ENCODE peak calls at places on chromosomes 1 and 21, in nine cellular contexts. One of them, this sample, is unnamed.

GRCh38 chr21:14382486-14382834 is 486 bp downstream of the HSPA13 start:
- DNase-seq in activated T-cell treated with anti-CD3 and anti-CD28 coated beads, Interleukin-2, amount 50 U/mL, for 72 hours: peak
- DNase-seq in PC-9: no peak
- DNase-seq in A549: no peak
- DNase-seq in endothelial cell: no peak
- DNase-seq in neural progenitor cell: no peak
- DNase-seq in NCI-H345: peak
- DNase-seq in H4: no peak
- DNase-seq in HEK293T: peak
- DNase-seq in this sample: no peak

GRCh38 chr1:65467536-65467935 is 47.1 kb downstream of the LEPR start:
- DNase-seq in activated T-cell treated with anti-CD3 and anti-CD28 coated beads, Interleukin-2, amount 50 U/mL, for 72 hours: no peak
- DNase-seq in PC-9: peak
- DNase-seq in A549: no peak
- DNase-seq in endothelial cell: no peak
- DNase-seq in neural progenitor cell: peak
- DNase-seq in NCI-H345: peak
- DNase-seq in H4: peak
- DNase-seq in HEK293T: peak
- DNase-seq in this sample: peak

GRCh38 chr1:174337000-174337681 is 110.6 kb upstream of the GPR52 start:
- DNase-seq in activated T-cell treated with anti-CD3 and anti-CD28 coated beads, Interleukin-2, amount 50 U/mL, for 72 hours: no peak
- DNase-seq in PC-9: no peak
- DNase-seq in A549: no peak
- DNase-seq in endothelial cell: no peak
- DNase-seq in neural progenitor cell: no peak
- DNase-seq in NCI-H345: no peak
- DNase-seq in H4: no peak
- DNase-seq in HEK293T: no peak
- DNase-seq in this sample: no peak

GRCh38 chr1:203349757-203350522 is 982 bp downstream of the FMOD start:
- DNase-seq in activated T-cell treated with anti-CD3 and anti-CD28 coated beads, Interleukin-2, amount 50 U/mL, for 72 hours: no peak
- DNase-seq in PC-9: no peak
- DNase-seq in A549: no peak
- DNase-seq in endothelial cell: no peak
- DNase-seq in neural progenitor cell: no peak
- DNase-seq in NCI-H345: no peak
- DNase-seq in H4: no peak
- DNase-seq in HEK293T: no peak
- DNase-seq in this sample: no peak

GRCh38 chr1:36136535-36136934 is 11.5 kb upstream of the COL8A2 start:
- DNase-seq in activated T-cell treated with anti-CD3 and anti-CD28 coated beads, Interleukin-2, amount 50 U/mL, for 72 hours: no peak
- DNase-seq in PC-9: no peak
- DNase-seq in A549: no peak
- DNase-seq in endothelial cell: no peak
- DNase-seq in neural progenitor cell: no peak
- DNase-seq in NCI-H345: no peak
- DNase-seq in H4: peak
- DNase-seq in HEK293T: no peak
- DNase-seq in this sample: no peak

GRCh38 chr1:245978915-245979314 is 528.2 kb downstream of the SMYD3 start:
- DNase-seq in activated T-cell treated with anti-CD3 and anti-CD28 coated beads, Interleukin-2, amount 50 U/mL, for 72 hours: no peak
- DNase-seq in PC-9: no peak
- DNase-seq in A549: no peak
- DNase-seq in endothelial cell: no peak
- DNase-seq in neural progenitor cell: no peak
- DNase-seq in NCI-H345: no peak
- DNase-seq in H4: no peak
- DNase-seq in HEK293T: no peak
- DNase-seq in this sample: no peak

GRCh38 chr1:208160259-208160819 is 83.8 kb downstream of the PLXNA2 start:
- DNase-seq in activated T-cell treated with anti-CD3 and anti-CD28 coated beads, Interleukin-2, amount 50 U/mL, for 72 hours: no peak
- DNase-seq in PC-9: no peak
- DNase-seq in A549: no peak
- DNase-seq in endothelial cell: no peak
- DNase-seq in neural progenitor cell: no peak
- DNase-seq in NCI-H345: no peak
- DNase-seq in H4: no peak
- DNase-seq in HEK293T: no peak
- DNase-seq in this sample: no peak

GRCh38 chr1:20390589-20391331 is 95.2 kb downstream of the CAMK2N1 start:
- DNase-seq in activated T-cell treated with anti-CD3 and anti-CD28 coated beads, Interleukin-2, amount 50 U/mL, for 72 hours: no peak
- DNase-seq in PC-9: peak
- DNase-seq in A549: no peak
- DNase-seq in endothelial cell: no peak
- DNase-seq in neural progenitor cell: no peak
- DNase-seq in NCI-H345: no peak
- DNase-seq in H4: peak
- DNase-seq in HEK293T: no peak
- DNase-seq in this sample: no peak

GRCh38 chr1:230753586-230754251 is 6.5 kb downstream of the CAPN9 start:
- DNase-seq in activated T-cell treated with anti-CD3 and anti-CD28 coated beads, Interleukin-2, amount 50 U/mL, for 72 hours: peak
- DNase-seq in PC-9: no peak
- DNase-seq in A549: no peak
- DNase-seq in endothelial cell: peak
- DNase-seq in neural progenitor cell: peak
- DNase-seq in NCI-H345: peak
- DNase-seq in H4: peak
- DNase-seq in HEK293T: peak
- DNase-seq in this sample: peak

GRCh38 chr1:94721240-94721639 is 98.9 kb upstream of the SLC44A3 start:
- DNase-seq in activated T-cell treated with anti-CD3 and anti-CD28 coated beads, Interleukin-2, amount 50 U/mL, for 72 hours: peak
- DNase-seq in PC-9: no peak
- DNase-seq in A549: no peak
- DNase-seq in endothelial cell: no peak
- DNase-seq in neural progenitor cell: no peak
- DNase-seq in NCI-H345: no peak
- DNase-seq in H4: no peak
- DNase-seq in HEK293T: no peak
- DNase-seq in this sample: peak

GRCh38 chr1:38608202-38608864 is 251.2 kb downstream of the RRAGC start:
- DNase-seq in activated T-cell treated with anti-CD3 and anti-CD28 coated beads, Interleukin-2, amount 50 U/mL, for 72 hours: peak
- DNase-seq in PC-9: no peak
- DNase-seq in A549: no peak
- DNase-seq in endothelial cell: peak
- DNase-seq in neural progenitor cell: peak
- DNase-seq in NCI-H345: no peak
- DNase-seq in H4: peak
- DNase-seq in HEK293T: peak
- DNase-seq in this sample: peak

GRCh38 chr1:230682274-230682673 is 31.6 kb downstream of the AGT start:
- DNase-seq in activated T-cell treated with anti-CD3 and anti-CD28 coated beads, Interleukin-2, amount 50 U/mL, for 72 hours: no peak
- DNase-seq in PC-9: no peak
- DNase-seq in A549: no peak
- DNase-seq in endothelial cell: no peak
- DNase-seq in neural progenitor cell: no peak
- DNase-seq in NCI-H345: no peak
- DNase-seq in H4: no peak
- DNase-seq in HEK293T: no peak
- DNase-seq in this sample: no peak

GRCh38 chr1:28126778-28127430 is 38.5 kb upstream of the EYA3 start:
- DNase-seq in activated T-cell treated with anti-CD3 and anti-CD28 coated beads, Interleukin-2, amount 50 U/mL, for 72 hours: no peak
- DNase-seq in PC-9: no peak
- DNase-seq in A549: no peak
- DNase-seq in endothelial cell: no peak
- DNase-seq in neural progenitor cell: no peak
- DNase-seq in NCI-H345: no peak
- DNase-seq in H4: no peak
- DNase-seq in HEK293T: no peak
- DNase-seq in this sample: no peak

GRCh38 chr1:21586222-21586621 is 77.0 kb downstream of the ALPL start:
- DNase-seq in activated T-cell treated with anti-CD3 and anti-CD28 coated beads, Interleukin-2, amount 50 U/mL, for 72 hours: no peak
- DNase-seq in PC-9: no peak
- DNase-seq in A549: no peak
- DNase-seq in endothelial cell: no peak
- DNase-seq in neural progenitor cell: peak
- DNase-seq in NCI-H345: no peak
- DNase-seq in H4: no peak
- DNase-seq in HEK293T: no peak
- DNase-seq in this sample: peak

GRCh38 chr1:247294282-247294681 is 37.4 kb downstream of the ZNF496 start:
- DNase-seq in activated T-cell treated with anti-CD3 and anti-CD28 coated beads, Interleukin-2, amount 50 U/mL, for 72 hours: no peak
- DNase-seq in PC-9: no peak
- DNase-seq in A549: no peak
- DNase-seq in endothelial cell: no peak
- DNase-seq in neural progenitor cell: no peak
- DNase-seq in NCI-H345: no peak
- DNase-seq in H4: no peak
- DNase-seq in HEK293T: no peak
- DNase-seq in this sample: no peak

GRCh38 chr1:51518730-51519047 is 377 bp downstream of the EPS15 start:
- DNase-seq in activated T-cell treated with anti-CD3 and anti-CD28 coated beads, Interleukin-2, amount 50 U/mL, for 72 hours: peak
- DNase-seq in PC-9: peak
- DNase-seq in A549: peak
- DNase-seq in endothelial cell: no peak
- DNase-seq in neural progenitor cell: no peak
- DNase-seq in NCI-H345: peak
- DNase-seq in H4: peak
- DNase-seq in HEK293T: peak
- DNase-seq in this sample: no peak

GRCh38 chr1:101911894-101912293 is 84.8 kb downstream of the OLFM3 start:
- DNase-seq in activated T-cell treated with anti-CD3 and anti-CD28 coated beads, Interleukin-2, amount 50 U/mL, for 72 hours: no peak
- DNase-seq in PC-9: no peak
- DNase-seq in A549: no peak
- DNase-seq in endothelial cell: no peak
- DNase-seq in neural progenitor cell: no peak
- DNase-seq in NCI-H345: no peak
- DNase-seq in H4: no peak
- DNase-seq in HEK293T: no peak
- DNase-seq in this sample: no peak

GRCh38 chr1:100883963-100884362 is 10.7 kb downstream of the EXTL2 start:
- DNase-seq in activated T-cell treated with anti-CD3 and anti-CD28 coated beads, Interleukin-2, amount 50 U/mL, for 72 hours: no peak
- DNase-seq in PC-9: peak
- DNase-seq in A549: peak
- DNase-seq in endothelial cell: no peak
- DNase-seq in neural progenitor cell: no peak
- DNase-seq in NCI-H345: no peak
- DNase-seq in H4: peak
- DNase-seq in HEK293T: peak
- DNase-seq in this sample: no peak

GRCh38 chr1:12220890-12221289 is 8.9 kb upstream of the VPS13D start:
- DNase-seq in activated T-cell treated with anti-CD3 and anti-CD28 coated beads, Interleukin-2, amount 50 U/mL, for 72 hours: no peak
- DNase-seq in PC-9: no peak
- DNase-seq in A549: no peak
- DNase-seq in endothelial cell: no peak
- DNase-seq in neural progenitor cell: no peak
- DNase-seq in NCI-H345: no peak
- DNase-seq in H4: no peak
- DNase-seq in HEK293T: no peak
- DNase-seq in this sample: no peak

GRCh38 chr1:42915456-42915855 is 43.2 kb downstream of the SLC2A1 start:
- DNase-seq in activated T-cell treated with anti-CD3 and anti-CD28 coated beads, Interleukin-2, amount 50 U/mL, for 72 hours: no peak
- DNase-seq in PC-9: no peak
- DNase-seq in A549: no peak
- DNase-seq in endothelial cell: no peak
- DNase-seq in neural progenitor cell: no peak
- DNase-seq in NCI-H345: no peak
- DNase-seq in H4: no peak
- DNase-seq in HEK293T: no peak
- DNase-seq in this sample: no peak

GRCh38 chr1:147669475-147670318 is 627 bp downstream of the ACP6 start:
- DNase-seq in activated T-cell treated with anti-CD3 and anti-CD28 coated beads, Interleukin-2, amount 50 U/mL, for 72 hours: peak
- DNase-seq in PC-9: peak
- DNase-seq in A549: peak
- DNase-seq in endothelial cell: peak
- DNase-seq in neural progenitor cell: peak
- DNase-seq in NCI-H345: peak
- DNase-seq in H4: no peak
- DNase-seq in HEK293T: peak
- DNase-seq in this sample: no peak

GRCh38 chr21:40947713-40948112 is 100.8 kb upstream of the DSCAM start:
- DNase-seq in activated T-cell treated with anti-CD3 and anti-CD28 coated beads, Interleukin-2, amount 50 U/mL, for 72 hours: no peak
- DNase-seq in PC-9: no peak
- DNase-seq in A549: no peak
- DNase-seq in endothelial cell: no peak
- DNase-seq in neural progenitor cell: no peak
- DNase-seq in NCI-H345: no peak
- DNase-seq in H4: no peak
- DNase-seq in HEK293T: no peak
- DNase-seq in this sample: no peak

GRCh38 chr1:209882942-209883340 is 55.1 kb upstream of the SYT14 start:
- DNase-seq in activated T-cell treated with anti-CD3 and anti-CD28 coated beads, Interleukin-2, amount 50 U/mL, for 72 hours: no peak
- DNase-seq in PC-9: no peak
- DNase-seq in A549: no peak
- DNase-seq in endothelial cell: no peak
- DNase-seq in neural progenitor cell: no peak
- DNase-seq in NCI-H345: no peak
- DNase-seq in H4: no peak
- DNase-seq in HEK293T: no peak
- DNase-seq in this sample: no peak

GRCh38 chr1:201321826-201322390 is 38.6 kb downstream of the PKP1 start:
- DNase-seq in activated T-cell treated with anti-CD3 and anti-CD28 coated beads, Interleukin-2, amount 50 U/mL, for 72 hours: no peak
- DNase-seq in PC-9: no peak
- DNase-seq in A549: no peak
- DNase-seq in endothelial cell: no peak
- DNase-seq in neural progenitor cell: no peak
- DNase-seq in NCI-H345: no peak
- DNase-seq in H4: no peak
- DNase-seq in HEK293T: no peak
- DNase-seq in this sample: no peak

GRCh38 chr1:82578086-82578726 is 777.5 kb downstream of the ADGRL2 start:
- DNase-seq in activated T-cell treated with anti-CD3 and anti-CD28 coated beads, Interleukin-2, amount 50 U/mL, for 72 hours: no peak
- DNase-seq in PC-9: no peak
- DNase-seq in A549: no peak
- DNase-seq in endothelial cell: no peak
- DNase-seq in neural progenitor cell: no peak
- DNase-seq in NCI-H345: no peak
- DNase-seq in H4: no peak
- DNase-seq in HEK293T: no peak
- DNase-seq in this sample: no peak

GRCh38 chr1:245684111-245684510 is 529.3 kb downstream of the KIF26B start:
- DNase-seq in activated T-cell treated with anti-CD3 and anti-CD28 coated beads, Interleukin-2, amount 50 U/mL, for 72 hours: no peak
- DNase-seq in PC-9: no peak
- DNase-seq in A549: no peak
- DNase-seq in endothelial cell: no peak
- DNase-seq in neural progenitor cell: no peak
- DNase-seq in NCI-H345: no peak
- DNase-seq in H4: no peak
- DNase-seq in HEK293T: no peak
- DNase-seq in this sample: no peak

GRCh38 chr1:172146149-172146850 is 274.2 kb upstream of the C1orf105 start:
- DNase-seq in activated T-cell treated with anti-CD3 and anti-CD28 coated beads, Interleukin-2, amount 50 U/mL, for 72 hours: no peak
- DNase-seq in PC-9: no peak
- DNase-seq in A549: no peak
- DNase-seq in endothelial cell: no peak
- DNase-seq in neural progenitor cell: no peak
- DNase-seq in NCI-H345: no peak
- DNase-seq in H4: no peak
- DNase-seq in HEK293T: no peak
- DNase-seq in this sample: no peak

GRCh38 chr1:43540653-43541071 is 10.0 kb downstream of the PTPRF start:
- DNase-seq in activated T-cell treated with anti-CD3 and anti-CD28 coated beads, Interleukin-2, amount 50 U/mL, for 72 hours: no peak
- DNase-seq in PC-9: no peak
- DNase-seq in A549: no peak
- DNase-seq in endothelial cell: no peak
- DNase-seq in neural progenitor cell: no peak
- DNase-seq in NCI-H345: no peak
- DNase-seq in H4: no peak
- DNase-seq in HEK293T: no peak
- DNase-seq in this sample: peak

GRCh38 chr1:185238447-185238846 is 78.6 kb downstream of the IVNS1ABP start:
- DNase-seq in activated T-cell treated with anti-CD3 and anti-CD28 coated beads, Interleukin-2, amount 50 U/mL, for 72 hours: no peak
- DNase-seq in PC-9: no peak
- DNase-seq in A549: peak
- DNase-seq in endothelial cell: no peak
- DNase-seq in neural progenitor cell: no peak
- DNase-seq in NCI-H345: no peak
- DNase-seq in H4: peak
- DNase-seq in HEK293T: no peak
- DNase-seq in this sample: no peak

GRCh38 chr1:114110011-114110410 is 43.7 kb downstream of the SYT6 start:
- DNase-seq in activated T-cell treated with anti-CD3 and anti-CD28 coated beads, Interleukin-2, amount 50 U/mL, for 72 hours: no peak
- DNase-seq in PC-9: no peak
- DNase-seq in A549: no peak
- DNase-seq in endothelial cell: no peak
- DNase-seq in neural progenitor cell: no peak
- DNase-seq in NCI-H345: no peak
- DNase-seq in H4: no peak
- DNase-seq in HEK293T: no peak
- DNase-seq in this sample: no peak

GRCh38 chr21:33843216-33843615 is 72.4 kb downstream of the ATP5PO start:
- DNase-seq in activated T-cell treated with anti-CD3 and anti-CD28 coated beads, Interleukin-2, amount 50 U/mL, for 72 hours: no peak
- DNase-seq in PC-9: no peak
- DNase-seq in A549: no peak
- DNase-seq in endothelial cell: no peak
- DNase-seq in neural progenitor cell: no peak
- DNase-seq in NCI-H345: no peak
- DNase-seq in H4: no peak
- DNase-seq in HEK293T: no peak
- DNase-seq in this sample: no peak